ENCODE peak calls at places on chromosomes 11 and 22, in six cellular contexts. G, O, X, F, P and E are unnamed samples.

GRCh38 chr11:1476946-1477736 is 9.4 kb downstream of the MOB2 start:
- DNase-seq in O (no peak), G (no peak), P (no peak), X (no peak), F (no peak), E (no peak)

GRCh38 chr22:45812910-45813309 is 141.3 kb downstream of the ATXN10 start:
- DNase-seq in G (no peak), X (no peak), O (no peak), F (no peak), P (no peak), E (no peak)

GRCh38 chr11:124499711-124500110 is 43.7 kb downstream of the OR8B12 start:
- DNase-seq in P (no peak), F (no peak), O (no peak), X (no peak), G (no peak), E (no peak)

GRCh38 chr22:37639070-37639760 is at the start of gene SH3BP1:
- DNase-seq in F (no peak), G (no peak), X (no peak), P (peak), O (no peak), E (peak)

GRCh38 chr11:27754035-27755017 is 54.1 kb upstream of the BDNF start:
- DNase-seq in G (no peak), F (no peak), X (no peak), O (no peak), P (no peak), E (no peak)

GRCh38 chr11:70711095-70711910 is 313.0 kb downstream of the CTTN start:
- DNase-seq in X (no peak), G (no peak), O (no peak), P (no peak), F (no peak), E (no peak)

GRCh38 chr22:28002863-28003565 is 84.0 kb upstream of the PITPNB start:
- DNase-seq in X (no peak), O (no peak), P (no peak), G (no peak), F (no peak), E (no peak)

GRCh38 chr11:123129920-123130319 is 65.1 kb downstream of the CLMP start:
- DNase-seq in F (no peak), O (no peak), G (no peak), X (no peak), P (no peak), E (no peak)

GRCh38 chr11:119323532-119324033 is 6.7 kb upstream of the MCAM start:
- DNase-seq in X (peak), F (no peak), O (peak), G (peak), P (peak), E (peak)

GRCh38 chr11:67310246-67311050 is 7.1 kb downstream of the SSH3 start:
- DNase-seq in G (no peak), F (no peak), O (no peak), P (no peak), X (no peak), E (no peak)

GRCh38 chr22:20021196-20022181 is 579 bp downstream of the TANGO2 start:
- DNase-seq in O (peak), F (no peak), X (no peak), G (no peak), P (no peak), E (peak)

GRCh38 chr11:43360361-43361032 is 1.8 kb downstream of the TTC17 start:
- DNase-seq in F (no peak), X (no peak), G (no peak), O (no peak), P (no peak), E (peak)